ENCODE peak calls at places on chromosomes 12 and 14, in ten cellular contexts. E is choroid plexus epithelial cell; F is lower leg skin; K is uterus; Z is cardiac muscle cell; I is CD8-positive, alpha-beta T cell; M is GM12865; O is MM.1S; V is astrocyte of the spinal cord; H is kidney epithelial cell. X is an unnamed sample.

GRCh38 chr12:47033081-47033480 is 46.3 kb upstream of the PCED1B start:
- DNase-seq in E (peak), K (peak), O (no peak), V (no peak), I (no peak), F (peak), H (no peak), Z (no peak), M (no peak), X (no peak)

GRCh38 chr14:98886982-98887381 is 385.0 kb downstream of the BCL11B start:
- DNase-seq in H (no peak), E (no peak), I (no peak), K (no peak), Z (no peak), V (no peak), M (no peak), O (no peak), F (no peak), X (no peak)

GRCh38 chr14:41022932-41023331 is 583.7 kb upstream of the LRFN5 start:
- DNase-seq in H (peak), K (no peak), Z (no peak), E (peak), O (no peak), M (no peak), F (no peak), I (no peak), V (peak), X (peak)

GRCh38 chr14:72948481-72949138 is 22.3 kb downstream of the DCAF4 start:
- DNase-seq in V (peak), F (peak), K (peak), M (peak), E (peak), O (peak), I (peak), Z (peak), H (no peak), X (peak)

GRCh38 chr14:69475194-69475818 is 9.2 kb upstream of the PLEKHD1 start:
- DNase-seq in O (peak), M (peak), E (peak), Z (peak), K (no peak), H (no peak), I (no peak), V (peak), F (no peak), X (peak)

GRCh38 chr14:58533417-58533816 is 104.3 kb upstream of the DACT1 start:
- DNase-seq in O (no peak), F (no peak), Z (peak), E (peak), M (no peak), V (peak), K (no peak), H (no peak), I (no peak), X (no peak)

GRCh38 chr12:108691995-108692808 is 39.1 kb downstream of the CORO1C start:
- DNase-seq in Z (peak), K (no peak), E (peak), M (peak), F (peak), O (peak), H (no peak), I (no peak), V (peak), X (peak)

GRCh38 chr12:4526923-4527546 is 11.7 kb upstream of the RAD51AP1 start:
- DNase-seq in I (no peak), Z (peak), F (no peak), M (no peak), O (peak), K (no peak), E (peak), V (peak), H (no peak), X (peak)

GRCh38 chr12:59833408-59833807 is 237.6 kb downstream of the SLC16A7 start:
- DNase-seq in V (no peak), F (no peak), H (no peak), K (no peak), Z (no peak), O (no peak), I (no peak), M (no peak), E (no peak), X (peak)

GRCh38 chr14:69921052-69921451 is 41.8 kb downstream of the SMOC1 start:
- DNase-seq in M (no peak), I (no peak), Z (no peak), O (no peak), F (no peak), V (peak), K (no peak), E (peak), H (no peak), X (peak)

GRCh38 chr12:77190022-77190421 is 124.7 kb upstream of the E2F7 start:
- DNase-seq in H (peak), M (no peak), I (no peak), F (no peak), V (peak), O (no peak), K (no peak), Z (no peak), E (peak), X (no peak)

GRCh38 chr14:104881369-104881979 is 16.4 kb downstream of the CEP170B start:
- DNase-seq in H (no peak), Z (peak), O (no peak), E (no peak), I (no peak), V (no peak), F (no peak), M (peak), K (no peak), X (peak)

GRCh38 chr12:119176267-119177055 is 2.3 kb upstream of the HSPB8 start:
- DNase-seq in O (no peak), F (peak), H (peak), Z (peak), E (peak), V (peak), I (no peak), M (no peak), K (peak), X (no peak)

GRCh38 chr14:35414365-35414764 is 9.8 kb upstream of the NFKBIA start:
- DNase-seq in H (no peak), K (no peak), M (no peak), F (no peak), V (peak), I (no peak), Z (no peak), E (peak), O (no peak), X (no peak)

GRCh38 chr12:15485466-15485865 is 163.2 kb downstream of the PTPRO start:
- DNase-seq in V (no peak), Z (no peak), M (no peak), F (no peak), I (no peak), K (no peak), E (no peak), H (no peak), O (no peak), X (no peak)

GRCh38 chr14:29896354-29896768 is 31.3 kb downstream of the PRKD1 start:
- DNase-seq in O (no peak), Z (no peak), F (no peak), K (no peak), I (no peak), V (no peak), H (no peak), M (no peak), E (no peak), X (no peak)

DNA sequence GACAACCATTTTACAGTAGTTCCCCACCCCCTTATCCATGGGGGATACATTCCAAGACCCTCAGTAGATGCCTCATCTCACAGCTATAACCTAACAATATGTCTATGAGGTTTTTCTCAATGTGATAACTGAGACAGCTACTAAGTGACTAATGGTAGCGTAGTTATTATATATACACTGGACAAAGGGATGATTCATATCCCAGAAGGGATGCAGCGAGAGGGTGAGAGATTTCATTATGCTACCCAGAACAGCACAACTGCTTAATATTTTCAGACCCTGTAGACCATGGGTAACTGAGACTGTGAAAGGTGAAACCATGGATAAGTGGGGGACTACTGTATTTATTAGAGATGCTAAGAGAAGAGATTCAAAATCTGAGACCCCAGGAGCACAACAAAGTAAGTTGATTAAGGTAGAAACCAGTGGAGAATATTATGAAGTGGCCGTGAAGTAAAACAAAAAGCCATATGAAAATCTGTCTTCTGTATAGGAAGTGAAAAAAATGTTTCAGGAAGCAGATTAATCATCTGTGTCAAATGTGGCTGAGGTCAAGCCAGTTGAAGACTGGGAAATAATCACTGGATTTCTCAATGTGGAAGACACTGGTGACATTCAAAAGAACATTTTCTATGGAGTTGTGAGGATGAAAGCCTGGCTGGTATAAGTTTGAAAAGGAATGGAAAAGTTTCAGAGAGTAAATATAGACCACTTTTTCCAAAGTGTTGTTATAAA is 77.2 kb downstream of the RPL10L start:
- DNase-seq in I (no peak), H (no peak), K (no peak), F (no peak), O (no peak), M (no peak), V (peak), E (peak), Z (no peak), X (no peak)
- H3K4me3 ChIP-seq in I (no peak), H (no peak), K (no peak), F (no peak), O (no peak), M (no peak), V (no peak), E (no peak), Z (no peak), X (no peak)

GRCh38 chr12:67269632-67270578 is 747 bp downstream of the CAND1 start:
- DNase-seq in V (no peak), F (no peak), Z (peak), O (peak), I (peak), K (peak), E (peak), M (peak), H (no peak), X (peak)
- TF ChIP-seq CTCF in V (no peak), F (no peak), Z (no peak), O (no peak), I (peak), K (no peak), E (no peak), M (no peak), H (peak), X (no peak)

GRCh38 chr12:58295268-58295667 is 353.9 kb downstream of the ATP23 start:
- DNase-seq in E (no peak), M (no peak), I (no peak), O (no peak), Z (no peak), F (no peak), K (no peak), H (no peak), V (no peak), X (no peak)
- H3K4me3 ChIP-seq in E (no peak), M (no peak), I (no peak), O (no peak), Z (no peak), F (no peak), K (no peak), H (no peak), V (no peak), X (no peak)

GRCh38 chr14:90796319-90796718 is 19.9 kb downstream of the TTC7B start:
- DNase-seq in M (no peak), V (no peak), O (no peak), H (no peak), Z (no peak), K (no peak), E (no peak), I (no peak), F (no peak), X (peak)
- TF ChIP-seq CTCF in M (no peak), V (no peak), O (no peak), H (no peak), Z (no peak), K (no peak), E (no peak), I (no peak), F (no peak), X (no peak)

X was measured in NB4.